ENCODE peak calls at places on chromosomes 2 and 18, in eight cellular contexts. B is NCI-H2171 treated with DMSO at 0.1 percent for 48 hours; D is AG09319; O is stimulated activated naive CD4-positive, alpha-beta T cell; W is posterior cingulate gyrus; N is fibroblast of the conjunctiva; I is A673; H is left colon. G is an unnamed sample.

GRCh38 chr2:207041279-207041678 is 102.0 kb downstream of the CPO start:
- DNase-seq in I (no peak), W (no peak), N (no peak), O (no peak), H (no peak), D (no peak), B (no peak), G (no peak)

GRCh38 chr18:57220485-57220884 is 73.6 kb downstream of the BOD1L2 start:
- DNase-seq in I (peak), N (no peak), D (no peak), W (no peak), B (no peak), O (no peak), H (no peak), G (no peak)

GRCh38 chr2:105488198-105488757 is 89.4 kb upstream of the FHL2 start:
- DNase-seq in O (no peak), H (no peak), W (no peak), N (no peak), D (no peak), I (no peak), B (no peak), G (no peak)

GRCh38 chr18:21180588-21180987 is 61.4 kb upstream of the GREB1L start:
- DNase-seq in B (no peak), I (no peak), W (no peak), H (no peak), N (no peak), O (no peak), D (no peak), G (no peak)

GRCh38 chr2:166573393-166573792 is 79.3 kb upstream of the SCN7A start:
- DNase-seq in W (no peak), H (no peak), N (no peak), B (no peak), O (no peak), I (peak), D (no peak), G (no peak)

GRCh38 chr18:8871484-8871883 is 166.1 kb downstream of the MTCL1 start:
- DNase-seq in O (no peak), B (peak), N (no peak), I (no peak), W (no peak), H (no peak), D (no peak), G (no peak)

GRCh38 chr2:192669505-192670082 is 474.9 kb upstream of the TMEFF2 start:
- DNase-seq in I (no peak), W (no peak), H (no peak), O (no peak), B (no peak), D (no peak), N (no peak), G (no peak)

GRCh38 chr2:207768168-207768890 is 1.4 kb downstream of the FZD5 start:
- DNase-seq in N (no peak), O (no peak), I (peak), D (no peak), W (no peak), B (peak), H (peak), G (no peak)

GRCh38 chr2:66440011-66440542 is 5.2 kb downstream of the MEIS1 start:
- DNase-seq in N (no peak), W (no peak), H (no peak), I (peak), O (no peak), D (no peak), B (no peak), G (no peak)

GRCh38 chr2:130869441-130870160 is 32.9 kb downstream of the ARHGEF4 start:
- DNase-seq in O (no peak), H (no peak), B (no peak), N (no peak), I (no peak), W (no peak), D (no peak), G (no peak)

GRCh38 chr18:74082476-74083070 is 65.1 kb downstream of the FBXO15 start:
- DNase-seq in O (peak), W (no peak), N (no peak), D (peak), B (no peak), H (peak), I (peak), G (peak)

GRCh38 chr18:3321133-3321812 is 59.3 kb downstream of the MYL12B start:
- DNase-seq in I (peak), B (peak), N (peak), O (no peak), D (peak), H (no peak), W (no peak), G (no peak)

GRCh38 chr2:26312471-26312870 is 33.5 kb upstream of the SELENOI start:
- DNase-seq in O (no peak), N (no peak), D (no peak), W (no peak), B (no peak), I (no peak), H (no peak), G (no peak)

GRCh38 chr18:26655010-26655613 is 106.8 kb upstream of the KCTD1 start:
- DNase-seq in I (peak), D (no peak), W (no peak), O (no peak), H (no peak), N (no peak), B (no peak), G (no peak)

GRCh38 chr2:134436706-134437105 is 182.8 kb downstream of the MGAT5 start:
- DNase-seq in O (no peak), N (no peak), I (no peak), W (no peak), D (no peak), B (no peak), H (no peak), G (no peak)

GRCh38 chr18:12659904-12660605 is 2.1 kb upstream of the SPIRE1 start:
- DNase-seq in W (no peak), I (peak), N (peak), O (no peak), H (peak), D (peak), B (peak), G (peak)

GRCh38 chr2:120875431-120875830 is 139.8 kb downstream of the GLI2 start:
- DNase-seq in W (no peak), B (peak), D (no peak), I (no peak), H (peak), O (no peak), N (no peak), G (peak)

GRCh38 chr2:190659553-190659952 is 10.7 kb downstream of the NAB1 start:
- DNase-seq in D (no peak), N (no peak), H (no peak), B (no peak), I (no peak), W (no peak), O (no peak), G (no peak)

GRCh38 chr2:18849841-18850578 is 260.6 kb upstream of the NT5C1B start:
- DNase-seq in O (no peak), I (no peak), W (no peak), B (no peak), N (no peak), H (no peak), D (no peak), G (no peak)

GRCh38 chr2:144403940-144404339 is 116.0 kb downstream of the ZEB2 start:
- DNase-seq in B (peak), W (no peak), O (no peak), D (no peak), N (no peak), I (no peak), H (no peak), G (no peak)

GRCh38 chr2:205650450-205650849 is 31.9 kb upstream of the NRP2 start:
- DNase-seq in D (peak), B (no peak), W (no peak), H (no peak), O (no peak), N (peak), I (no peak), G (peak)

GRCh38 chr2:196383799-196384198 is 212.4 kb upstream of the STK17B start:
- DNase-seq in N (no peak), W (no peak), H (no peak), O (no peak), B (no peak), I (no peak), D (no peak), G (no peak)

GRCh38 chr2:58441643-58442042 is 200.5 kb upstream of the FANCL start:
- DNase-seq in I (no peak), B (no peak), H (no peak), O (no peak), W (no peak), D (no peak), N (no peak), G (no peak)

GRCh38 chr2:64866797-64867196 is 122.4 kb upstream of the SLC1A4 start:
- DNase-seq in W (peak), B (no peak), O (no peak), H (peak), D (peak), I (no peak), N (peak), G (peak)

GRCh38 chr2:28034696-28035095 is 144.2 kb downstream of the BABAM2 start:
- DNase-seq in B (no peak), N (no peak), O (no peak), D (no peak), H (no peak), W (no peak), I (no peak), G (no peak)

GRCh38 chr2:211514049-211514448 is 957.6 kb downstream of the CPS1 start:
- DNase-seq in O (no peak), I (no peak), H (no peak), N (no peak), B (no peak), W (no peak), D (no peak), G (no peak)

GRCh38 chr18:79930020-79930642 is 21.3 kb downstream of the SLC66A2 start:
- DNase-seq in H (no peak), B (peak), D (no peak), N (no peak), W (no peak), I (no peak), O (no peak), G (no peak)

GRCh38 chr2:218400167-218400929 is 680 bp downstream of the CTDSP1 start:
- DNase-seq in O (peak), B (no peak), W (no peak), N (no peak), D (no peak), I (peak), H (peak), G (no peak)

GRCh38 chr2:237055386-237056095 is 30.1 kb upstream of the COPS8 start:
- DNase-seq in N (no peak), W (no peak), H (no peak), B (no peak), I (no peak), O (no peak), D (no peak), G (no peak)

GRCh38 chr2:46296216-46296839 is 879 bp upstream of the EPAS1 start:
- DNase-seq in D (no peak), I (peak), B (no peak), O (no peak), W (no peak), N (no peak), H (peak), G (no peak)

GRCh38 chr2:119229716-119230115 is 6.1 kb downstream of the STEAP3 start:
- DNase-seq in W (no peak), B (no peak), N (no peak), D (no peak), H (no peak), I (no peak), O (no peak), G (no peak)

GRCh38 chr2:101190753-101191516 is 39.8 kb upstream of the TBC1D8 start:
- DNase-seq in O (no peak), I (no peak), N (no peak), H (no peak), W (no peak), D (no peak), B (peak), G (no peak)

GRCh38 chr2:172299741-172300140 is 127.6 kb upstream of the ITGA6 start:
- DNase-seq in H (peak), W (no peak), D (no peak), N (no peak), B (peak), O (no peak), I (no peak), G (peak)

GRCh38 chr2:124810132-124810531 is 785.0 kb downstream of the CNTNAP5 start:
- DNase-seq in I (peak), D (no peak), W (no peak), H (peak), B (peak), N (no peak), O (no peak), G (no peak)

GRCh38 chr18:24414349-24415003 is 12.0 kb upstream of the IMPACT start:
- DNase-seq in O (no peak), D (no peak), W (no peak), H (no peak), I (no peak), N (no peak), B (no peak), G (no peak)

GRCh38 chr2:88950010-88950409 is 258.5 kb downstream of the RPIA start:
- DNase-seq in B (no peak), H (no peak), O (no peak), I (peak), W (no peak), N (no peak), D (no peak), G (no peak)